ENCODE peak calls at places on chromosomes 2 and 18, in five cellular contexts. One of them, this sample, is unnamed.

GRCh38 chr2:207148025-207148424 is 17.7 kb downstream of the KLF7 start:
- DNase-seq in heart left ventricle: no peak
- DNase-seq in NB4: no peak
- DNase-seq in stomach: no peak
- DNase-seq in HCT116: no peak
- DNase-seq in this sample: no peak

GRCh38 chr2:7881038-7881437 is 800.8 kb upstream of the ID2 start:
- DNase-seq in heart left ventricle: no peak
- DNase-seq in NB4: no peak
- DNase-seq in stomach: no peak
- DNase-seq in HCT116: no peak
- DNase-seq in this sample: no peak

GRCh38 chr2:219358170-219359075 is 25.9 kb upstream of the RESP18 start:
- DNase-seq in heart left ventricle: no peak
- DNase-seq in NB4: peak
- DNase-seq in stomach: no peak
- DNase-seq in HCT116: no peak
- DNase-seq in this sample: no peak

GRCh38 chr2:18137096-18137495 is 258.6 kb downstream of the KCNS3 start:
- DNase-seq in heart left ventricle: no peak
- DNase-seq in NB4: no peak
- DNase-seq in stomach: no peak
- DNase-seq in HCT116: no peak
- DNase-seq in this sample: no peak

GRCh38 chr18:36314098-36314497 is 16.6 kb downstream of the FHOD3 start:
- DNase-seq in heart left ventricle: no peak
- DNase-seq in NB4: peak
- DNase-seq in stomach: no peak
- DNase-seq in HCT116: no peak
- DNase-seq in this sample: no peak

GRCh38 chr2:114426756-114427155 is 15.7 kb upstream of the DPP10 start:
- DNase-seq in heart left ventricle: no peak
- DNase-seq in NB4: no peak
- DNase-seq in stomach: no peak
- DNase-seq in HCT116: no peak
- DNase-seq in this sample: no peak

GRCh38 chr2:943461-943797 is 7.2 kb upstream of the SNTG2 start:
- DNase-seq in heart left ventricle: no peak
- DNase-seq in NB4: no peak
- DNase-seq in stomach: no peak
- DNase-seq in HCT116: no peak
- DNase-seq in this sample: no peak

GRCh38 chr2:10361220-10361588 is 58.5 kb downstream of the HPCAL1 start:
- DNase-seq in heart left ventricle: no peak
- DNase-seq in NB4: no peak
- DNase-seq in stomach: no peak
- DNase-seq in HCT116: no peak
- DNase-seq in this sample: no peak

GRCh38 chr2:166092889-166093288 is 34.9 kb downstream of the SCN1A start:
- DNase-seq in heart left ventricle: no peak
- DNase-seq in NB4: peak
- DNase-seq in stomach: no peak
- DNase-seq in HCT116: no peak
- DNase-seq in this sample: no peak

GRCh38 chr18:45805551-45805950 is 19.9 kb upstream of the SIGLEC15 start:
- DNase-seq in heart left ventricle: no peak
- DNase-seq in NB4: no peak
- DNase-seq in stomach: no peak
- DNase-seq in HCT116: no peak
- DNase-seq in this sample: no peak

GRCh38 chr2:23669413-23670244 is 257.3 kb downstream of the ATAD2B start:
- DNase-seq in heart left ventricle: peak
- DNase-seq in NB4: no peak
- DNase-seq in stomach: peak
- DNase-seq in HCT116: no peak
- DNase-seq in this sample: no peak

GRCh38 chr2:79860233-79861058 is 347.6 kb downstream of the CTNNA2 start:
- DNase-seq in heart left ventricle: no peak
- DNase-seq in NB4: peak
- DNase-seq in stomach: no peak
- DNase-seq in HCT116: no peak
- DNase-seq in this sample: peak

GRCh38 chr18:52348209-52348608 is 8.2 kb downstream of the DCC start:
- DNase-seq in heart left ventricle: no peak
- DNase-seq in NB4: peak
- DNase-seq in stomach: no peak
- DNase-seq in HCT116: no peak
- DNase-seq in this sample: peak

GRCh38 chr2:74835831-74836674 is 2.1 kb downstream of the HK2 start:
- DNase-seq in heart left ventricle: no peak
- DNase-seq in NB4: peak
- DNase-seq in stomach: no peak
- DNase-seq in HCT116: peak
- DNase-seq in this sample: peak

GRCh38 chr2:136058262-136058661 is 59.7 kb downstream of the CXCR4 start:
- DNase-seq in heart left ventricle: no peak
- DNase-seq in NB4: peak
- DNase-seq in stomach: no peak
- DNase-seq in HCT116: no peak
- DNase-seq in this sample: no peak

GRCh38 chr18:48613589-48613988 is 74.8 kb downstream of the CTIF start:
- DNase-seq in heart left ventricle: no peak
- DNase-seq in NB4: no peak
- DNase-seq in stomach: no peak
- DNase-seq in HCT116: no peak
- DNase-seq in this sample: no peak

GRCh38 chr18:4068552-4069158 is 386.5 kb downstream of the DLGAP1 start:
- DNase-seq in heart left ventricle: no peak
- DNase-seq in NB4: peak
- DNase-seq in stomach: no peak
- DNase-seq in HCT116: peak
- DNase-seq in this sample: peak

GRCh38 chr2:239826786-239827510 is 198.2 kb downstream of the NDUFA10 start:
- DNase-seq in heart left ventricle: peak
- DNase-seq in NB4: no peak
- DNase-seq in stomach: peak
- DNase-seq in HCT116: no peak
- DNase-seq in this sample: no peak

GRCh38 chr2:95158891-95159619 is 593 bp downstream of the ZNF514 start:
- DNase-seq in heart left ventricle: peak
- DNase-seq in NB4: peak
- DNase-seq in stomach: peak
- DNase-seq in HCT116: no peak
- DNase-seq in this sample: peak

GRCh38 chr18:49226935-49227334 is 233.5 kb downstream of the DYM start:
- DNase-seq in heart left ventricle: no peak
- DNase-seq in NB4: no peak
- DNase-seq in stomach: no peak
- DNase-seq in HCT116: no peak
- DNase-seq in this sample: no peak

GRCh38 chr18:9736942-9737813 is 29.1 kb downstream of the RAB31 start:
- DNase-seq in heart left ventricle: no peak
- DNase-seq in NB4: no peak
- DNase-seq in stomach: no peak
- DNase-seq in HCT116: peak
- DNase-seq in this sample: peak

GRCh38 chr18:6219116-6219717 is 195.5 kb downstream of the L3MBTL4 start:
- DNase-seq in heart left ventricle: peak
- DNase-seq in NB4: peak
- DNase-seq in stomach: no peak
- DNase-seq in HCT116: no peak
- DNase-seq in this sample: peak

GRCh38 chr2:154402138-154402714 is 296.3 kb upstream of the KCNJ3 start:
- DNase-seq in heart left ventricle: no peak
- DNase-seq in NB4: peak
- DNase-seq in stomach: no peak
- DNase-seq in HCT116: peak
- DNase-seq in this sample: peak

GRCh38 chr2:172328103-172328835 is 99.1 kb upstream of the ITGA6 start:
- DNase-seq in heart left ventricle: no peak
- DNase-seq in NB4: no peak
- DNase-seq in stomach: no peak
- DNase-seq in HCT116: no peak
- DNase-seq in this sample: no peak

GRCh38 chr2:158779621-158780020 is 15.5 kb upstream of the DAPL1 start:
- DNase-seq in heart left ventricle: no peak
- DNase-seq in NB4: no peak
- DNase-seq in stomach: no peak
- DNase-seq in HCT116: no peak
- DNase-seq in this sample: no peak

GRCh38 chr2:201467666-201468065 is 16.1 kb downstream of the STRADB start:
- DNase-seq in heart left ventricle: no peak
- DNase-seq in NB4: no peak
- DNase-seq in stomach: no peak
- DNase-seq in HCT116: no peak
- DNase-seq in this sample: no peak

GRCh38 chr2:103402944-103403343 is 641.1 kb downstream of the TMEM182 start:
- DNase-seq in heart left ventricle: no peak
- DNase-seq in NB4: no peak
- DNase-seq in stomach: no peak
- DNase-seq in HCT116: no peak
- DNase-seq in this sample: no peak

GRCh38 chr2:23021311-23022120 is 363.5 kb upstream of the KLHL29 start:
- DNase-seq in heart left ventricle: no peak
- DNase-seq in NB4: no peak
- DNase-seq in stomach: no peak
- DNase-seq in HCT116: no peak
- DNase-seq in this sample: no peak

GRCh38 chr18:4391859-4392258 is 63.2 kb downstream of the DLGAP1 start:
- DNase-seq in heart left ventricle: no peak
- DNase-seq in NB4: no peak
- DNase-seq in stomach: no peak
- DNase-seq in HCT116: no peak
- DNase-seq in this sample: no peak

GRCh38 chr2:45745231-45745630 is 93.8 kb downstream of the PRKCE start:
- DNase-seq in heart left ventricle: no peak
- DNase-seq in NB4: no peak
- DNase-seq in stomach: no peak
- DNase-seq in HCT116: no peak
- DNase-seq in this sample: no peak
- TF ChIP-seq POLR2A in heart left ventricle: no peak
- TF ChIP-seq POLR2A in NB4: no peak
- TF ChIP-seq POLR2A in stomach: no peak
- TF ChIP-seq POLR2A in HCT116: no peak
- TF ChIP-seq POLR2A in this sample: no peak

DNA sequence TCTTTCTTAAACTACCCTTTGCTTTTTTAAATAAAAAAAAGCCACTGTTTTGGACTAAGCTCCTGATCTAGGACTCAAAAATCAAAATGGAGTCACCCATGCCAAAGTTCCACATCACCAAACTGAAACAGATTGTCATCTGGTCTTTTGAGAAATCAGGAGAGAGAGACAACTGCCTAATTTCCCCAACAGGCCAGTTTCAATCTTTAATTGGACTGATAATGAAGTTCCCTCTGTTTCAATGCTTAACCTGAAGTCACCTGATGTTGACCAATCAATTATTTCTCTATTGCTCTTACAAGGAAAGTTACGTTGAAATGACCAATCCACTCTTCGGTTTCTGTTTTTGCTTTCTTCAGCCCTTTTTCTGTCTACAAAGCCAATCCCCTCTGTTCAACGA is 95.0 kb upstream of the CD302 start:
- DNase-seq in heart left ventricle: no peak
- DNase-seq in NB4: no peak
- DNase-seq in stomach: no peak
- DNase-seq in HCT116: no peak
- DNase-seq in this sample: no peak
- TF ChIP-seq POLR2A in heart left ventricle: no peak
- TF ChIP-seq POLR2A in NB4: no peak
- TF ChIP-seq POLR2A in stomach: no peak
- TF ChIP-seq POLR2A in HCT116: no peak
- TF ChIP-seq POLR2A in this sample: no peak

GRCh38 chr2:73772819-73773218 is 7.1 kb downstream of the DUSP11 start:
- DNase-seq in heart left ventricle: no peak
- DNase-seq in NB4: no peak
- DNase-seq in stomach: no peak
- DNase-seq in HCT116: no peak
- DNase-seq in this sample: no peak
- TF ChIP-seq POLR2A in heart left ventricle: no peak
- TF ChIP-seq POLR2A in NB4: no peak
- TF ChIP-seq POLR2A in stomach: no peak
- TF ChIP-seq POLR2A in HCT116: no peak
- TF ChIP-seq POLR2A in this sample: no peak

DNA sequence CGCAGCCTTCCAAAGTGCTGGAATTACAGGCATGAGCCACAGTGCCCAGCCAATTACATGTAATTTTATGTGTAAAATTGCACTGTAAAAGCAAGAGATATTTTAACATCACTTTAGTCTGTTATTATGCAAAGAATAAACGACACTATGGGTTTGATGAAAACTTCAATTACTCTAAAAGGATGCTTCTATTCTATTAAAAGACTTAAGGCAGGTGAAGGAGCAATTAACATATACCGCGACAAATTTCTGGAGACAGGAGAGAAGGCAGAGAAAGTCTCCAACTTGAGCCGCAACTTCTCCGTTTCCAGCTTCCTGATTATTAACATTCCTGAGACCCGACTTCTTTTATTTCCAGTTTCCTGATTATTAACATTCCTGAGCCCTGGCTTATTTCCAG is 53.7 kb downstream of the FAM210A start:
- DNase-seq in heart left ventricle: no peak
- DNase-seq in NB4: no peak
- DNase-seq in stomach: no peak
- DNase-seq in HCT116: no peak
- DNase-seq in this sample: no peak
- TF ChIP-seq POLR2A in heart left ventricle: no peak
- TF ChIP-seq POLR2A in NB4: no peak
- TF ChIP-seq POLR2A in stomach: no peak
- TF ChIP-seq POLR2A in HCT116: no peak
- TF ChIP-seq POLR2A in this sample: no peak

GRCh38 chr2:44087714-44088092 is 81.0 kb upstream of the PPM1B start:
- DNase-seq in heart left ventricle: no peak
- DNase-seq in NB4: no peak
- DNase-seq in stomach: no peak
- DNase-seq in HCT116: no peak
- DNase-seq in this sample: no peak

GRCh38 chr2:44084850-44085249 is 83.8 kb upstream of the PPM1B start:
- DNase-seq in heart left ventricle: no peak
- DNase-seq in NB4: no peak
- DNase-seq in stomach: no peak
- DNase-seq in HCT116: no peak
- DNase-seq in this sample: no peak

GRCh38 chr2:44083054-44083453 is 85.6 kb upstream of the PPM1B start:
- DNase-seq in heart left ventricle: no peak
- DNase-seq in NB4: peak
- DNase-seq in stomach: no peak
- DNase-seq in HCT116: no peak
- DNase-seq in this sample: no peak

GRCh38 chr2:44087037-44087713 is 81.5 kb upstream of the PPM1B start:
- DNase-seq in heart left ventricle: peak
- DNase-seq in NB4: peak
- DNase-seq in stomach: peak
- DNase-seq in HCT116: peak
- DNase-seq in this sample: peak

DNA sequence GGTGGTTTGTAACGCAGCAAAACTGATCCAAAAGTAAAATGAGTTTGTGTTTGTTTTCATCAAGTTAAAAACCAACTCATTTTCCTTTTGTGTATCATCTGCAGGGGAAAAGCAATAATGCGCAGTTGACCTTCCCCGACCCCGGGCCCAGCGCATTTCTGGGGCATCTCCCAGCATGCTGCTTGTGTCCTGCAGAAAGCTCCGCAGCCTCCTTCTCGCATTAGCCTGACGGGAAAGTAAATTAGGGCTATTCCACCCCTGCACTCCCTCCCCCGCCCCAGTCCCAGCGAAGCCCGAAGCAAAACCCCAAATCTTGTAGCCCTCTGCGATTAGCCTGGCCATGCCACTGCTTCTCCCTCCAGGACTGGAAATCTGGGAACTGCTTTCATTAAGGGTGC is 82.0 kb upstream of the PPM1B start:
- DNase-seq in heart left ventricle: no peak
- DNase-seq in NB4: no peak
- DNase-seq in stomach: no peak
- DNase-seq in HCT116: no peak
- DNase-seq in this sample: no peak
- TF ChIP-seq POLR2A in heart left ventricle: no peak
- TF ChIP-seq POLR2A in NB4: no peak
- TF ChIP-seq POLR2A in stomach: no peak
- TF ChIP-seq POLR2A in HCT116: no peak
- TF ChIP-seq POLR2A in this sample: no peak